ENCODE peak calls at places on chromosomes 16 and 17, in nine cellular contexts. Q is A549, L is GM12878, D is tibial nerve, C is transverse colon, O is HepG2, U is stomach, I is upper lobe of left lung, A is SK-N-SH. W is an unnamed sample.

GRCh38 chr17:11294826-11295225 is 53.8 kb downstream of the SHISA6 start:
- DNase-seq in L (no peak), C (no peak), I (no peak), A (no peak), D (no peak), O (no peak), U (no peak), Q (no peak), W (no peak)

GRCh38 chr17:82615084-82616020 is 32.9 kb downstream of the WDR45B start:
- DNase-seq in I (peak), A (no peak), C (no peak), U (no peak), L (no peak), Q (no peak), D (no peak), O (peak), W (no peak)

GRCh38 chr17:81537343-81537855 is 9.2 kb downstream of the FSCN2 start:
- DNase-seq in C (peak), A (peak), O (no peak), I (peak), Q (peak), L (no peak), D (no peak), U (peak), W (no peak)

GRCh38 chr16:65121870-65122723 is at the start of gene CDH11:
- DNase-seq in Q (no peak), C (peak), D (peak), O (no peak), I (peak), L (no peak), U (peak), A (peak), W (no peak)

GRCh38 chr16:84751947-84752346 is 52.1 kb downstream of the USP10 start:
- DNase-seq in D (no peak), I (no peak), C (no peak), O (no peak), L (peak), A (no peak), Q (no peak), U (no peak), W (no peak)

GRCh38 chr17:8109669-8110455 is 8.5 kb downstream of the ALOXE3 start:
- DNase-seq in I (peak), C (peak), U (peak), Q (peak), D (peak), L (no peak), A (peak), O (no peak), W (no peak)

GRCh38 chr16:67459066-67459857 is 21.7 kb downstream of the ATP6V0D1 start:
- DNase-seq in C (peak), L (no peak), Q (no peak), D (no peak), U (peak), O (peak), A (peak), I (peak), W (no peak)

GRCh38 chr17:50911890-50912289 is 45.7 kb upstream of the TOB1 start:
- DNase-seq in L (no peak), Q (no peak), U (no peak), A (no peak), O (no peak), C (no peak), D (no peak), I (no peak), W (no peak)

GRCh38 chr16:87344931-87345631 is 27.9 kb upstream of the C16orf95 start:
- DNase-seq in L (no peak), C (peak), Q (no peak), A (no peak), D (peak), O (no peak), I (peak), U (peak), W (no peak)

GRCh38 chr16:88064011-88064888 is 113.0 kb downstream of the BANP start:
- DNase-seq in O (no peak), L (no peak), Q (no peak), C (no peak), D (no peak), A (no peak), U (no peak), I (no peak), W (no peak)

GRCh38 chr17:3704931-3705717 is 9.2 kb upstream of the P2RX5 start:
- DNase-seq in Q (no peak), L (no peak), O (no peak), U (no peak), I (no peak), D (no peak), A (no peak), C (no peak), W (no peak)
- H3K27ac ChIP-seq in Q (no peak), L (no peak), O (no peak), U (no peak), I (no peak), D (no peak), A (no peak), C (no peak), W (no peak)

GRCh38 chr17:67491009-67491677 is 114.1 kb downstream of the PITPNC1 start:
- DNase-seq in C (peak), U (peak), I (peak), A (peak), L (no peak), O (peak), D (peak), Q (peak), W (peak)

GRCh38 chr17:67489273-67489672 is 112.2 kb downstream of the PITPNC1 start:
- DNase-seq in Q (no peak), U (no peak), D (no peak), L (no peak), A (no peak), C (no peak), O (no peak), I (no peak), W (no peak)

GRCh38 chr17:67491678-67492019 is 114.6 kb downstream of the PITPNC1 start:
- DNase-seq in I (no peak), C (no peak), O (no peak), Q (no peak), A (no peak), U (no peak), L (no peak), D (no peak), W (no peak)

GRCh38 chr17:67488768-67489167 is 111.7 kb downstream of the PITPNC1 start:
- DNase-seq in I (no peak), Q (no peak), D (no peak), C (no peak), U (no peak), A (no peak), L (no peak), O (no peak), W (no peak)

DNA sequence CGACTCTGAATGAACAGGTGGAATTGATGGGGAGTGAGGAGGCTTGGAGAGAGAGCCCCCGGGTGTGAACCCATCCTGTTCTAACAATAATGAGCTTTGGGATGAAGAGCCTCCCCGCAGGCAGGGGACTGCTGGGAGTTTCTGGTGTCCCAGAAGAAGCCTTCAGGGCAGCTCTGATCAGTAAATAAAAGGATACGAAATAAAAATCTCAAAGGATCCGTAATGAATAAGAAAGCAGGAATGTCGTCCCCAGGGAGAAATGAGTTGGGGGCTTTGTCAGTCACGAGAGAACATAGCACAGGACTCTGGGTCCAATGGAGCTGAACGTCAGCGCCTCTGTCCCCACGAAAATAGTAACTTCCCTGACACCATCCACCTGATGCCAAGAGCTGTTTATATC is 113.4 kb downstream of the PITPNC1 start:
- DNase-seq in U (no peak), I (no peak), L (no peak), A (no peak), C (no peak), Q (no peak), O (no peak), D (no peak), W (no peak)
- H3K4me3 ChIP-seq in U (no peak), I (peak), L (no peak), A (peak), C (peak), Q (peak), O (no peak), D (no peak), W (peak)

DNA sequence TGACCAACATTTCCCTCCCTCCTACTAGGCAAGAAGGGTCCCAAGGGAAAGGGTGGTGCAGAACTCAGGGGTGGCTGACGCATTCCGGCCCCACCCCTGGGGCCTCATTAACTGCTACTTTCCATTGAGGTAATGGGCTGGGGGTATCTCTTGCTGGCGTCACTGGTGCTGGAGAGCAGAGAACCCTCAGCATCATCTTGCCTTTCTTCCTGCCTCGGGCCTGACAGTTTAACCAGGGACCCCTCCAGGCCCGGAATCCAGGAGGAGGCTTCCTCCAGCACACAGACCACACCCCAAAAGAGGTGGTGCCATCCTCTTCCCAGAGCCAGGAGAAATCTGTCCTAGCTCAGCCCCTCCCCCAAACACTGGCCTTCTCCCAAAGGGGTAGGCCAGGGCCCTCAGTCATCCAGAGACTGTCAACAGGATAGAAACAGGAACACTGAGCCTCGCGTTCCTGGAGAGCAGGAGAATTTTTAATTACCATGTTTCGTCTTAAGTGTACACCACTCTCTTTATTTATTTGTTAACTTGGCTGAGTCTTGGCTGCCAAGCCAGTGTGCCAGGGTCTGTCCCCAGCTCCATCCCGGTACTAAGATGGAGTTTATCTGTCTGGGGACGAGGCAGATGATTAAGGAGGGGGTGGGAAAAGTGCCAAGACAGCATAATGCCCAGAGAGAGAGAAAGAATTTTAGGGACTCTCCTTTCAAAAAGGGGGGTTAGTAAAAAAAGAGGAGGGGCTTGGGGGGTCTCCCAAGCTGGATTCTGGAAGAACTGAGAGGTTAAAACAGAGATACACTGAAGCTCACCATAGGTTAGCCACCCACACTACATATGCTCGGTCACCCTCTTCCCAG is 5.1 kb downstream of the ETV4 start:
- DNase-seq in C (no peak), I (no peak), L (no peak), O (no peak), U (no peak), A (no peak), D (no peak), Q (no peak), W (no peak)
- TF ChIP-seq EP300 in C (no peak), I (no peak), L (no peak), O (no peak), U (no peak), A (no peak), D (no peak), Q (no peak), W (no peak)

GRCh38 chr17:77330602-77331081 is 189.9 kb downstream of the SEC14L1 start:
- DNase-seq in A (no peak), D (no peak), O (no peak), I (no peak), Q (no peak), C (no peak), L (no peak), U (peak), W (peak)
- H3K27ac ChIP-seq in A (no peak), D (peak), O (no peak), I (no peak), Q (peak), C (no peak), L (no peak), U (no peak), W (no peak)

GRCh38 chr17:12386240-12386639 is 279.4 kb upstream of the MYOCD start:
- DNase-seq in L (no peak), Q (no peak), D (no peak), A (no peak), I (no peak), O (no peak), U (no peak), C (no peak), W (no peak)
- H3K4me3 ChIP-seq in L (no peak), Q (no peak), D (no peak), A (no peak), I (no peak), O (no peak), U (no peak), C (no peak), W (no peak)

GRCh38 chr17:31738067-31738466 is 121.0 kb downstream of the COPRS start:
- DNase-seq in D (no peak), C (no peak), O (no peak), A (no peak), I (no peak), Q (no peak), L (no peak), U (no peak), W (no peak)
- TF ChIP-seq EP300 in D (no peak), C (no peak), O (no peak), A (no peak), I (no peak), Q (no peak), L (no peak), U (no peak), W (no peak)

DNA sequence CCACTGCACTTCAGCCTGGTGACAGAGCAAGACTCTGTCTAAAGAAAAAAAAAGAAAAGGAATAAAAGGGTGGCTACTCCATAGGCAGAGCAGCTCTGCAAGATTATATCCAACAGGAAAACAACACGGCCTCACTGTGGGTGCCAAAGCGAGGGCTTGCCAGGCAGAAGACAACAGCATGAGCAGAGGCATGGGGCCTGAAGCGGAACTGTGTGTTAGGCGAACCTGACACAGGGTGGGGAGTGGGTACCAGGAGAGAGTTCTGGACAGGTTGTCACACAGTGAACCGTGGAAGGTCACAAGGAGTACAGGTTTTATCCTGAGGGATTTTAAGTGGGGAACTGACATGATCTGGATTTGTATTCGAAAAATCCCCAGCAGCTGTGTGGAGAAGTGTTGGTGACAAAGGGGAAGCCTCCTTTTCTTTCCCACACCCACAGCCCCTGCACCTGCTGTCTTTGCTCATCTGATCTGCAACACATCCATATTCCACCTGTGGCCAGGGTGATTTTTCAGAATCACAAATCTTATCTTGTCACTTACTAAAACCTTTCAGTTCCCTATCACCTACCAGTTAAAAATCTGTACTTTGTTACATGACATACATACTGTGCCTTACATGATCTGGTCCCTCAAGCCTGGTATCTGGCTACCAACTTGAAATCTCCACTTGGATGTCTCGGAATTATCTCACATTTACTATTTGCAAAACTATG is 23.2 kb upstream of the ARHGAP17 start:
- DNase-seq in Q (no peak), O (no peak), U (no peak), I (no peak), A (no peak), D (no peak), C (no peak), L (no peak), W (no peak)
- H3K27ac ChIP-seq in Q (no peak), O (no peak), U (no peak), I (no peak), A (no peak), D (no peak), C (no peak), L (peak), W (no peak)

W was measured in suprapubic skin.